ENCODE peak calls at places on chromosome 1, in six cellular contexts. F, Q, R, A, T and N are unnamed samples.

GRCh38 chr1:41362357-41362721 is 1.1 kb downstream of the FOXO6 start:
- DNase-seq in F (no peak), Q (no peak), R (no peak), A (no peak), T (no peak), N (no peak)

GRCh38 chr1:245213066-245213465 is 58.3 kb downstream of the KIF26B start:
- DNase-seq in F (no peak), Q (no peak), R (no peak), A (no peak), T (no peak), N (no peak)

GRCh38 chr1:159436469-159436868 is 3.1 kb upstream of the OR10J1 start:
- DNase-seq in F (no peak), Q (no peak), R (no peak), A (no peak), T (no peak), N (no peak)

GRCh38 chr1:153337980-153338853 is 10.4 kb downstream of the PGLYRP4 start:
- DNase-seq in F (no peak), Q (no peak), R (no peak), A (no peak), T (no peak), N (no peak)

GRCh38 chr1:70227439-70227838 is 6.3 kb downstream of the SRSF11 start:
- DNase-seq in F (no peak), Q (no peak), R (no peak), A (no peak), T (no peak), N (no peak)

GRCh38 chr1:29237906-29238600 is 1.7 kb downstream of the PTPRU start:
- DNase-seq in F (peak), Q (no peak), R (no peak), A (peak), T (peak), N (no peak)

GRCh38 chr1:62784509-62785365 is 805 bp downstream of the ATG4C start:
- DNase-seq in F (no peak), Q (no peak), R (no peak), A (no peak), T (peak), N (no peak)

GRCh38 chr1:145985502-145986439 is 10.6 kb downstream of the TXNIP start:
- DNase-seq in F (no peak), Q (no peak), R (peak), A (no peak), T (peak), N (no peak)

GRCh38 chr1:59298710-59299346 is 1.9 kb downstream of the FGGY start:
- DNase-seq in F (no peak), Q (no peak), R (no peak), A (no peak), T (peak), N (no peak)

GRCh38 chr1:243959998-243960397 is 91.1 kb upstream of the ZBTB18 start:
- DNase-seq in F (no peak), Q (no peak), R (no peak), A (no peak), T (no peak), N (no peak)

GRCh38 chr1:59990470-59990869 is 63.9 kb upstream of the CYP2J2 start:
- DNase-seq in F (no peak), Q (no peak), R (no peak), A (no peak), T (no peak), N (no peak)

GRCh38 chr1:57410532-57410931 is 13.3 kb downstream of the DAB1 start:
- DNase-seq in F (no peak), Q (no peak), R (no peak), A (no peak), T (no peak), N (no peak)

GRCh38 chr1:2821373-2821955 is 20.0 kb upstream of the TTC34 start:
- DNase-seq in F (no peak), Q (no peak), R (no peak), A (no peak), T (no peak), N (no peak)

GRCh38 chr1:180953791-180954721 is 41.4 kb downstream of the KIAA1614 start:
- DNase-seq in F (no peak), Q (peak), R (no peak), A (no peak), T (peak), N (peak)

GRCh38 chr1:198892065-198892464 is 253.2 kb downstream of the PTPRC start:
- DNase-seq in F (no peak), Q (no peak), R (peak), A (peak), T (no peak), N (no peak)

GRCh38 chr1:205921559-205921887 is 21.7 kb downstream of the SLC26A9 start:
- DNase-seq in F (no peak), Q (no peak), R (no peak), A (no peak), T (no peak), N (no peak)

GRCh38 chr1:57065442-57065841 is 99.6 kb upstream of the C8B start:
- DNase-seq in F (no peak), Q (no peak), R (no peak), A (no peak), T (no peak), N (no peak)

GRCh38 chr1:36217667-36218066 is 6.6 kb upstream of the THRAP3 start:
- DNase-seq in F (no peak), Q (no peak), R (peak), A (peak), T (peak), N (no peak)

GRCh38 chr1:232952514-232953175 is 2.2 kb downstream of the NTPCR start:
- DNase-seq in F (peak), Q (peak), R (peak), A (peak), T (peak), N (no peak)

GRCh38 chr1:35174225-35174540 is 18.8 kb downstream of the SFPQ start:
- DNase-seq in F (no peak), Q (no peak), R (no peak), A (no peak), T (no peak), N (no peak)

GRCh38 chr1:31502926-31503511 is 73.3 kb upstream of the TINAGL1 start:
- DNase-seq in F (no peak), Q (no peak), R (no peak), A (no peak), T (no peak), N (no peak)

GRCh38 chr1:40057310-40058030 is 16.9 kb downstream of the CAP1 start:
- DNase-seq in F (no peak), Q (no peak), R (no peak), A (no peak), T (no peak), N (no peak)

GRCh38 chr1:109516872-109517271 is 7.3 kb upstream of the AMIGO1 start:
- DNase-seq in F (no peak), Q (no peak), R (no peak), A (no peak), T (no peak), N (no peak)

GRCh38 chr1:119549719-119550141 is 42.7 kb downstream of the HSD3B1 start:
- DNase-seq in F (peak), Q (no peak), R (peak), A (peak), T (peak), N (no peak)

GRCh38 chr1:203461717-203462116 is 13.9 kb upstream of the PRELP start:
- DNase-seq in F (no peak), Q (no peak), R (no peak), A (no peak), T (no peak), N (no peak)

GRCh38 chr1:150127868-150128267 is 21.8 kb upstream of the PLEKHO1 start:
- DNase-seq in F (no peak), Q (no peak), R (no peak), A (no peak), T (no peak), N (peak)

GRCh38 chr1:230068952-230069684 is 2.1 kb downstream of the GALNT2 start:
- DNase-seq in F (no peak), Q (no peak), R (no peak), A (no peak), T (no peak), N (no peak)

GRCh38 chr1:111990026-111990877 is 784 bp upstream of the KCND3 start:
- DNase-seq in F (peak), Q (no peak), R (no peak), A (no peak), T (no peak), N (no peak)